ENCODE peak calls at places on chromosomes 13 and 19, in ten cellular contexts. B is RPMI7951, A is caudate nucleus, M is right lobe of liver, E is T-helper 17 cell, K is prostate gland, C is sigmoid colon, V is amygdala, T is ecto neural progenitor cell, F is NCI-H1105 treated with DMSO at 0.1 percent for 48 hours. U is an unnamed sample.

GRCh38 chr19:58277748-58278147 is 1.0 kb upstream of the ZNF8 start:
- DNase-seq in B (no peak), A (no peak), M (no peak), E (no peak), K (no peak), C (no peak), V (no peak), T (no peak), F (no peak), U (no peak)

GRCh38 chr19:1000591-1001537 is 645 bp downstream of the GRIN3B start:
- DNase-seq in B (no peak), A (no peak), M (no peak), E (no peak), K (no peak), C (no peak), V (no peak), T (no peak), F (no peak), U (no peak)

GRCh38 chr19:55640043-55640576 is 692 bp upstream of the ZNF580 start:
- DNase-seq in B (peak; percentile 77), A (peak; percentile 57), M (peak; percentile 77), E (peak; percentile 66), K (peak; percentile 32), C (peak; percentile 83), V (no peak), T (no peak), F (peak; percentile 34), U (no peak)

GRCh38 chr13:50893211-50893852 is 16.3 kb upstream of the RNASEH2B start:
- DNase-seq in B (peak; percentile 42), A (no peak), M (no peak), E (no peak), K (no peak), C (no peak), V (no peak), T (no peak), F (no peak), U (no peak)

GRCh38 chr13:90797335-90797734 is 550.2 kb upstream of the MIR17HG start:
- DNase-seq in B (no peak), A (no peak), M (no peak), E (no peak), K (no peak), C (no peak), V (no peak), T (no peak), F (no peak), U (no peak)

GRCh38 chr13:59531571-59532091 is 632.1 kb downstream of the DIAPH3 start:
- DNase-seq in B (peak; percentile 18), A (peak; percentile 3), M (peak; percentile 71), E (no peak), K (peak; percentile 25), C (peak; percentile 88), V (peak; percentile 5), T (no peak), F (peak; percentile 87), U (peak; percentile 1)

GRCh38 chr19:48962029-48962848 is 2.9 kb upstream of the FTL start:
- DNase-seq in B (peak; percentile 47), A (no peak), M (peak; percentile 91), E (no peak), K (peak; percentile 46), C (peak; percentile 80), V (no peak), T (no peak), F (no peak), U (peak; percentile 55)

GRCh38 chr13:111565400-111565799 is 245.0 kb downstream of the TEX29 start:
- DNase-seq in B (no peak), A (no peak), M (no peak), E (no peak), K (no peak), C (no peak), V (no peak), T (no peak), F (no peak), U (no peak)

GRCh38 chr19:40621966-40622772 is 21.0 kb downstream of the LTBP4 start:
- DNase-seq in B (no peak), A (no peak), M (no peak), E (no peak), K (no peak), C (no peak), V (no peak), T (no peak), F (no peak), U (no peak)

GRCh38 chr13:41587490-41587889 is 130.1 kb downstream of the RGCC start:
- DNase-seq in B (no peak), A (no peak), M (no peak), E (no peak), K (no peak), C (no peak), V (no peak), T (no peak), F (no peak), U (no peak)

GRCh38 chr19:32652893-32653625 is 21.9 kb downstream of the ANKRD27 start:
- DNase-seq in B (no peak), A (no peak), M (peak; percentile 93), E (no peak), K (peak; percentile 16), C (peak; percentile 85), V (no peak), T (no peak), F (peak; percentile 33), U (no peak)

GRCh38 chr13:91716436-91717065 is 318.1 kb downstream of the GPC5 start:
- DNase-seq in B (no peak), A (no peak), M (no peak), E (no peak), K (no peak), C (no peak), V (no peak), T (no peak), F (no peak), U (no peak)

GRCh38 chr13:113547248-113547971 is 37.1 kb upstream of the TFDP1 start:
- DNase-seq in B (no peak), A (no peak), M (no peak), E (no peak), K (no peak), C (no peak), V (no peak), T (no peak), F (no peak), U (no peak)

GRCh38 chr19:46571495-46571894 is 29.6 kb upstream of the CALM3 start:
- DNase-seq in B (peak; percentile 27), A (no peak), M (no peak), E (no peak), K (no peak), C (no peak), V (no peak), T (peak; percentile 52), F (peak; percentile 7), U (peak; percentile 56)

GRCh38 chr13:40664100-40665060 is 2.1 kb downstream of the FOXO1 start:
- DNase-seq in B (peak; percentile 51), A (peak; percentile 50), M (peak; percentile 92), E (peak; percentile 63), K (peak; percentile 63), C (peak; percentile 83), V (no peak), T (peak; percentile 55), F (no peak), U (peak; percentile 2)

GRCh38 chr13:109684084-109684835 is 102.1 kb downstream of the IRS2 start:
- DNase-seq in B (no peak), A (no peak), M (no peak), E (no peak), K (no peak), C (no peak), V (no peak), T (no peak), F (no peak), U (no peak)

GRCh38 chr13:112444416-112445399 is 68.6 kb downstream of the SPACA7 start:
- DNase-seq in B (no peak), A (no peak), M (no peak), E (no peak), K (no peak), C (peak; percentile 48), V (no peak), T (peak; percentile 44), F (no peak), U (no peak)

GRCh38 chr19:41327499-41328156 is 17.7 kb downstream of the CCDC97 start:
- DNase-seq in B (peak; percentile 81), A (no peak), M (peak; percentile 69), E (peak; percentile 89), K (peak; percentile 68), C (no peak), V (no peak), T (no peak), F (peak; percentile 34), U (no peak)

GRCh38 chr19:33823341-33823740 is 26.7 kb downstream of the KCTD15 start:
- DNase-seq in B (no peak), A (no peak), M (peak; percentile 20), E (no peak), K (no peak), C (no peak), V (no peak), T (no peak), F (no peak), U (no peak)

GRCh38 chr19:27654266-27654990 is 1558.5 kb downstream of the UQCRFS1 start:
- DNase-seq in B (no peak), A (no peak), M (no peak), E (no peak), K (no peak), C (no peak), V (no peak), T (no peak), F (no peak), U (no peak)

GRCh38 chr19:4908781-4909171 is 525 bp upstream of the UHRF1 start:
- DNase-seq in B (no peak), A (no peak), M (no peak), E (no peak), K (no peak), C (no peak), V (no peak), T (peak; percentile 55), F (no peak), U (no peak)

GRCh38 chr13:102401755-102402154 is at the start of gene FGF14:
- DNase-seq in B (no peak), A (no peak), M (no peak), E (no peak), K (no peak), C (no peak), V (no peak), T (no peak), F (no peak), U (no peak)

GRCh38 chr13:113596321-113597200 is 12.0 kb downstream of the TFDP1 start:
- DNase-seq in B (no peak), A (no peak), M (peak; percentile 39), E (peak; percentile 6), K (no peak), C (peak; percentile 53), V (no peak), T (peak; percentile 36), F (no peak), U (no peak)

GRCh38 chr13:110109910-110110309 is 197.0 kb downstream of the COL4A1 start:
- DNase-seq in B (peak; percentile 22), A (no peak), M (no peak), E (no peak), K (no peak), C (peak; percentile 93), V (no peak), T (no peak), F (no peak), U (peak; percentile 36)

GRCh38 chr13:31556376-31556775 is 182.9 kb upstream of the RXFP2 start:
- DNase-seq in B (peak; percentile 71), A (no peak), M (no peak), E (no peak), K (no peak), C (no peak), V (no peak), T (no peak), F (no peak), U (no peak)

GRCh38 chr19:48603449-48603848 is 3.1 kb upstream of the SPACA4 start:
- DNase-seq in B (no peak), A (no peak), M (no peak), E (no peak), K (no peak), C (no peak), V (no peak), T (no peak), F (no peak), U (no peak)

GRCh38 chr19:29517946-29518345 is 7.8 kb upstream of the VSTM2B start:
- DNase-seq in B (no peak), A (no peak), M (no peak), E (no peak), K (no peak), C (peak; percentile 52), V (no peak), T (no peak), F (no peak), U (no peak)

GRCh38 chr13:59360108-59360507 is 803.6 kb downstream of the DIAPH3 start:
- DNase-seq in B (no peak), A (no peak), M (no peak), E (no peak), K (no peak), C (peak; percentile 72), V (no peak), T (no peak), F (no peak), U (no peak)

U was measured in ACHN.